ENCODE peak calls at places on chromosomes 2 and 18, in nine cellular contexts. Z, Y, M, O, I, H, B, W and G are unnamed samples.

GRCh38 chr2:123916512-123916911 is 108.6 kb upstream of the CNTNAP5 start:
- DNase-seq in O (no peak), H (no peak), M (no peak), Y (no peak), W (no peak), Z (peak; percentile 48), I (no peak), B (no peak), G (no peak)

GRCh38 chr18:54532962-54533361 is 58.1 kb upstream of the DYNAP start:
- DNase-seq in W (no peak), I (no peak), Z (no peak), H (no peak), B (no peak), O (no peak), Y (no peak), M (no peak), G (no peak)

GRCh38 chr18:79634186-79634585 is 45.4 kb upstream of the CTDP1 start:
- DNase-seq in I (no peak), Z (no peak), H (peak; percentile 34), O (no peak), Y (no peak), B (no peak), W (no peak), M (no peak), G (no peak)

GRCh38 chr18:48442761-48443160 is 33.6 kb upstream of the ZBTB7C start:
- DNase-seq in Y (no peak), I (no peak), M (no peak), O (no peak), B (no peak), Z (no peak), H (no peak), W (no peak), G (no peak)

GRCh38 chr2:173989160-173989885 is 24.1 kb upstream of the SP3 start:
- DNase-seq in B (no peak), Z (no peak), H (no peak), W (no peak), Y (no peak), I (no peak), O (no peak), M (no peak), G (no peak)

GRCh38 chr18:33584845-33585775 is 7.1 kb downstream of the ASXL3 start:
- DNase-seq in B (no peak), Y (peak; percentile 79), M (no peak), Z (no peak), I (no peak), O (peak; percentile 7), H (no peak), W (no peak), G (no peak)

GRCh38 chr2:67854103-67854502 is 208.7 kb downstream of the C1D start:
- DNase-seq in Z (peak; percentile 50), O (no peak), H (no peak), Y (no peak), W (no peak), B (peak; percentile 65), I (no peak), M (no peak), G (no peak)

GRCh38 chr2:171390941-171391516 is 42.8 kb downstream of the METTL8 start:
- DNase-seq in B (no peak), H (no peak), M (no peak), W (no peak), Z (no peak), I (no peak), Y (no peak), O (no peak), G (no peak)

GRCh38 chr18:45590060-45590537 is 25.2 kb upstream of the SLC14A2 start:
- DNase-seq in W (no peak), I (no peak), Z (no peak), O (no peak), M (no peak), Y (no peak), B (peak; percentile 45), H (no peak), G (no peak)

GRCh38 chr2:11339508-11340083 is 4.8 kb downstream of the ROCK2 start:
- DNase-seq in W (no peak), B (no peak), Z (no peak), I (no peak), H (no peak), Y (no peak), O (no peak), M (no peak), G (no peak)

GRCh38 chr2:216447293-216447692 is 35.0 kb downstream of the SMARCAL1 start:
- DNase-seq in I (no peak), M (no peak), O (no peak), W (no peak), B (no peak), Z (no peak), Y (no peak), H (no peak), G (no peak)

GRCh38 chr2:233426619-233427342 is 72.5 kb downstream of the DGKD start:
- DNase-seq in Y (no peak), H (peak; percentile 30), M (peak; percentile 30), Z (no peak), W (no peak), O (no peak), B (no peak), I (no peak), G (no peak)

GRCh38 chr2:238967031-238967977 is 119.4 kb downstream of the TWIST2 start:
- DNase-seq in Z (no peak), H (no peak), I (no peak), M (no peak), Y (no peak), O (no peak), B (no peak), W (no peak), G (no peak)

GRCh38 chr2:64780041-64780440 is 126.3 kb upstream of the SERTAD2 start:
- DNase-seq in W (no peak), Z (no peak), H (no peak), O (no peak), I (no peak), B (no peak), M (no peak), Y (no peak), G (no peak)

GRCh38 chr18:68267583-68267982 is 447.3 kb downstream of the TMX3 start:
- DNase-seq in Y (no peak), H (no peak), W (no peak), M (no peak), Z (no peak), I (no peak), O (no peak), B (no peak), G (no peak)

GRCh38 chr2:197786010-197786877 is 1.1 kb upstream of the BOLL start:
- DNase-seq in Y (no peak), W (no peak), I (peak; percentile 14), M (peak; percentile 56), Z (peak; percentile 81), H (no peak), B (peak; percentile 69), O (peak; percentile 34), G (no peak)

GRCh38 chr18:58862851-58863538 is 1.7 kb upstream of the ZNF532 start:
- DNase-seq in H (no peak), B (peak; percentile 69), O (peak; percentile 50), I (peak; percentile 33), W (no peak), Y (peak; percentile 58), M (peak; percentile 27), Z (peak; percentile 80), G (no peak)

GRCh38 chr2:232444409-232445148 is 11.4 kb upstream of the ALPI start:
- DNase-seq in B (peak; percentile 64), M (peak; percentile 57), Z (peak; percentile 75), W (peak; percentile 22), O (no peak), I (peak; percentile 65), H (no peak), Y (peak; percentile 27), G (peak; percentile 51)

GRCh38 chr2:227414846-227415245 is 27.1 kb upstream of the SCYGR1 start:
- DNase-seq in H (peak; percentile 57), W (no peak), I (no peak), B (no peak), O (no peak), Z (no peak), M (no peak), Y (no peak), G (no peak)

GRCh38 chr2:156345582-156345981 is 13.1 kb upstream of the NR4A2 start:
- DNase-seq in M (no peak), B (no peak), O (no peak), Y (no peak), W (no peak), H (no peak), I (no peak), Z (no peak), G (no peak)

GRCh38 chr18:10046178-10046807 is 132.5 kb downstream of the VAPA start:
- DNase-seq in H (no peak), W (no peak), Z (no peak), B (no peak), Y (no peak), O (no peak), I (no peak), M (peak; percentile 7), G (no peak)

GRCh38 chr2:132521321-132521720 is 104.7 kb downstream of the GPR39 start:
- DNase-seq in H (no peak), O (no peak), Y (no peak), Z (no peak), B (no peak), M (no peak), W (no peak), I (no peak), G (no peak)